ENCODE peak calls at places on chromosomes 3 and 15, in seven cellular contexts. W, Y, N, X, T, U and D are unnamed samples.

GRCh38 chr15:76642671-76643070 is 262.5 kb downstream of the SCAPER start:
- DNase-seq in U (no peak), Y (no peak), W (no peak), N (no peak), X (no peak), T (no peak), D (no peak)

GRCh38 chr15:43268111-43269105 is 1.7 kb upstream of the TGM5 start:
- DNase-seq in T (no peak), N (peak; percentile 49), Y (no peak), U (no peak), X (peak; percentile 11), W (peak; percentile 59), D (no peak)

GRCh38 chr3:149894211-149894610 is 76.5 kb downstream of the PFN2 start:
- DNase-seq in N (no peak), Y (no peak), U (no peak), X (no peak), W (no peak), T (no peak), D (no peak)

GRCh38 chr3:71310595-71311319 is 272.8 kb downstream of the FOXP1 start:
- DNase-seq in Y (no peak), X (peak; percentile 24), W (peak; percentile 60), N (no peak), T (no peak), U (no peak), D (no peak)

GRCh38 chr3:178056868-178057267 is 479.4 kb upstream of the KCNMB2 start:
- DNase-seq in T (no peak), X (no peak), Y (no peak), W (no peak), U (no peak), N (no peak), D (no peak)

GRCh38 chr15:42621386-42621785 is 46.0 kb downstream of the STARD9 start:
- DNase-seq in Y (no peak), N (no peak), U (no peak), X (no peak), W (no peak), T (no peak), D (no peak)

GRCh38 chr3:66366747-66367146 is 134.1 kb downstream of the LRIG1 start:
- DNase-seq in T (no peak), X (no peak), W (no peak), Y (no peak), N (no peak), U (no peak), D (no peak)

GRCh38 chr15:55846108-55846707 is 103.3 kb upstream of the PRTG start:
- DNase-seq in N (peak; percentile 50), W (peak; percentile 65), T (peak; percentile 31), Y (no peak), U (peak; percentile 35), X (peak; percentile 69), D (peak; percentile 29)

GRCh38 chr15:35751421-35752133 is 205.6 kb upstream of the DPH6 start:
- DNase-seq in U (peak; percentile 12), Y (no peak), T (peak; percentile 33), N (peak; percentile 53), X (peak; percentile 52), W (peak; percentile 55), D (no peak)

GRCh38 chr3:186614597-186615483 is 2.0 kb downstream of the AHSG start:
- DNase-seq in W (peak; percentile 82), U (peak; percentile 36), N (peak; percentile 78), Y (peak; percentile 58), X (peak; percentile 70), T (peak; percentile 75), D (peak; percentile 67)

GRCh38 chr3:191158247-191158646 is 40.8 kb upstream of the OSTN start:
- DNase-seq in T (no peak), X (peak; percentile 49), Y (no peak), U (no peak), N (no peak), W (no peak), D (no peak)

GRCh38 chr3:111864821-111865656 is 6.0 kb downstream of the PHLDB2 start:
- DNase-seq in N (no peak), U (no peak), Y (no peak), X (peak; percentile 9), T (no peak), W (no peak), D (no peak)

GRCh38 chr3:127078626-127079025 is 95.7 kb downstream of the PLXNA1 start:
- DNase-seq in W (no peak), N (no peak), Y (no peak), T (no peak), X (no peak), U (no peak), D (no peak)

GRCh38 chr3:11555211-11555782 is 88.4 kb downstream of the VGLL4 start:
- DNase-seq in Y (no peak), T (no peak), U (no peak), X (no peak), N (no peak), W (no peak), D (no peak)

GRCh38 chr3:151093905-151094304 is 8.4 kb downstream of the MED12L start:
- DNase-seq in N (no peak), T (no peak), W (no peak), Y (no peak), U (no peak), X (no peak), D (no peak)

GRCh38 chr3:37324752-37325407 is 150.5 kb upstream of the LRRFIP2 start:
- DNase-seq in N (no peak), T (no peak), W (no peak), Y (no peak), U (no peak), X (no peak), D (no peak)

GRCh38 chr3:57094606-57095005 is 34.1 kb downstream of the SPATA12 start:
- DNase-seq in Y (no peak), T (no peak), N (no peak), W (no peak), X (no peak), U (no peak), D (no peak)

GRCh38 chr15:43509002-43509922 is 8.1 kb upstream of the MAP1A start:
- DNase-seq in N (peak; percentile 20), Y (no peak), U (no peak), X (peak; percentile 20), T (no peak), W (peak; percentile 47), D (no peak)

GRCh38 chr3:59512066-59512465 is 462.2 kb upstream of the CFAP20DC start:
- DNase-seq in Y (no peak), U (no peak), T (no peak), N (no peak), X (no peak), W (no peak), D (no peak)

GRCh38 chr15:52730163-52730562 is 51.0 kb upstream of the ATOSA start:
- DNase-seq in T (no peak), W (no peak), U (peak; percentile 28), Y (no peak), X (no peak), N (no peak), D (no peak)

GRCh38 chr3:119294402-119294888 is 262 bp downstream of the ARHGAP31 start:
- DNase-seq in X (no peak), U (no peak), Y (peak; percentile 49), N (no peak), T (no peak), W (no peak), D (peak; percentile 52)

GRCh38 chr3:117692416-117692995 is 982.9 kb downstream of the TUSC7 start:
- DNase-seq in N (no peak), T (no peak), X (no peak), W (no peak), Y (no peak), U (no peak), D (no peak)
- TF ChIP-seq TAF1 in N (no peak), T (no peak), X (no peak), W (no peak), Y (no peak), U (no peak), D (no peak)

GRCh38 chr3:125381743-125382142 is 6.6 kb upstream of the ZNF148 start:
- DNase-seq in N (no peak), W (no peak), U (peak; percentile 43), T (no peak), Y (no peak), X (no peak), D (no peak)

GRCh38 chr3:125389282-125389681 is 14.2 kb upstream of the ZNF148 start:
- DNase-seq in W (no peak), Y (no peak), X (no peak), N (no peak), U (no peak), T (no peak), D (no peak)

GRCh38 chr3:125382323-125382722 is 7.2 kb upstream of the ZNF148 start:
- DNase-seq in W (no peak), T (no peak), X (no peak), U (no peak), N (no peak), Y (no peak), D (no peak)

GRCh38 chr3:125383744-125384143 is 8.6 kb upstream of the ZNF148 start:
- DNase-seq in X (peak; percentile 25), T (no peak), W (no peak), N (no peak), Y (no peak), U (no peak), D (no peak)

DNA sequence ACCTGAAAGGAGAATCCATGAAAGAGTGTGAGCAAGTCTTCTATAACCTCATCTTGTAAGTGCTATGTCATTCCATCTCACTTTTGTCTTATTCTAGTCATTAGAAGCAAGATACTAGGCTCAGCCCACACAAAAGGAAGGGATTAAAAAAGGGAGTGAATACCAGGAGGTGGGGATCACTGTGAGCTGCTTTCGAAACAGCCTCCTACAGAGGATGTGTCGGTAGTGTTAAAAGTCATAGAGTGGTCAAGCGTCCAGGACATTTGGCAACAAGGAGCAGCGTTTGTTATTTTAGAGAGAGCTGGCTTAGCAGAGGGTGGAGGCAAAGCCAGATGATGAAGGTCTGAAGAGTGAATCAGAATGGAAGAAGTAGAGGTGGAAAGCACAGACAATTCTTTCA is 11.7 kb upstream of the ZNF148 start:
- DNase-seq in T (no peak), W (no peak), X (no peak), Y (no peak), N (no peak), U (no peak), D (no peak)
- TF ChIP-seq TAF1 in T (no peak), W (no peak), X (no peak), Y (no peak), N (no peak), U (no peak), D (no peak)

GRCh38 chr3:14143826-14144225 is 19.0 kb downstream of the TMEM43 start:
- DNase-seq in Y (no peak), U (no peak), W (no peak), T (no peak), X (peak; percentile 70), N (no peak), D (no peak)

GRCh38 chr3:14141144-14141543 is 16.3 kb downstream of the TMEM43 start:
- DNase-seq in T (no peak), Y (no peak), X (no peak), U (no peak), N (no peak), W (no peak), D (no peak)

GRCh38 chr3:14143271-14143605 is 18.4 kb downstream of the TMEM43 start:
- DNase-seq in Y (no peak), N (no peak), X (no peak), W (no peak), U (no peak), T (no peak), D (no peak)

GRCh38 chr3:14141602-14142315 is 16.9 kb downstream of the TMEM43 start:
- DNase-seq in U (no peak), X (no peak), T (no peak), Y (no peak), W (no peak), N (no peak), D (no peak)

GRCh38 chr3:14142567-14143270 is 17.9 kb downstream of the TMEM43 start:
- DNase-seq in W (no peak), Y (no peak), X (no peak), N (no peak), T (no peak), U (no peak), D (no peak)
- TF ChIP-seq TAF1 in W (no peak), Y (no peak), X (no peak), N (no peak), T (no peak), U (no peak), D (no peak)

GRCh38 chr15:73802336-73803105 is 49.4 kb upstream of the INSYN1 start:
- DNase-seq in U (no peak), X (no peak), T (no peak), N (no peak), Y (no peak), W (no peak), D (no peak)
- TF ChIP-seq TAF1 in U (no peak), X (no peak), T (no peak), N (no peak), Y (no peak), W (no peak), D (no peak)